ENCODE peak calls at places on chromosomes 12 and 14, in five cellular contexts. One of them, this sample, is unnamed.

GRCh38 chr12:64625243-64626077 is 15.2 kb downstream of the RASSF3 start:
- DNase-seq in neuronal stem cell: no peak
- DNase-seq in ovary: no peak
- DNase-seq in NB4: peak; percentile 94
- DNase-seq in WERI-Rb-1: no peak
- DNase-seq in this sample: peak; percentile 96

GRCh38 chr12:123031171-123031845 is 50.8 kb downstream of the ARL6IP4 start:
- DNase-seq in neuronal stem cell: no peak
- DNase-seq in ovary: no peak
- DNase-seq in NB4: no peak
- DNase-seq in WERI-Rb-1: no peak
- DNase-seq in this sample: no peak

GRCh38 chr12:67355428-67356385 is 86.5 kb downstream of the CAND1 start:
- DNase-seq in neuronal stem cell: peak; percentile 51
- DNase-seq in ovary: no peak
- DNase-seq in NB4: peak; percentile 62
- DNase-seq in WERI-Rb-1: peak; percentile 16
- DNase-seq in this sample: peak; percentile 62

GRCh38 chr14:84814391-84814790 is 715.6 kb upstream of the FLRT2 start:
- DNase-seq in neuronal stem cell: no peak
- DNase-seq in ovary: no peak
- DNase-seq in NB4: no peak
- DNase-seq in WERI-Rb-1: no peak
- DNase-seq in this sample: no peak

GRCh38 chr14:99201351-99202073 is 70.5 kb downstream of the BCL11B start:
- DNase-seq in neuronal stem cell: no peak
- DNase-seq in ovary: no peak
- DNase-seq in NB4: no peak
- DNase-seq in WERI-Rb-1: no peak
- DNase-seq in this sample: no peak

GRCh38 chr14:85762523-85762922 is 232.6 kb downstream of the FLRT2 start:
- DNase-seq in neuronal stem cell: peak; percentile 57
- DNase-seq in ovary: no peak
- DNase-seq in NB4: no peak
- DNase-seq in WERI-Rb-1: no peak
- DNase-seq in this sample: no peak

GRCh38 chr14:98704441-98704840 is 567.6 kb downstream of the BCL11B start:
- DNase-seq in neuronal stem cell: no peak
- DNase-seq in ovary: no peak
- DNase-seq in NB4: peak; percentile 51
- DNase-seq in WERI-Rb-1: no peak
- DNase-seq in this sample: no peak

GRCh38 chr12:24444634-24445033 is 495.2 kb upstream of the SOX5 start:
- DNase-seq in neuronal stem cell: no peak
- DNase-seq in ovary: no peak
- DNase-seq in NB4: no peak
- DNase-seq in WERI-Rb-1: no peak
- DNase-seq in this sample: no peak

GRCh38 chr12:80553316-80553715 is 109.3 kb downstream of the PTPRQ start:
- DNase-seq in neuronal stem cell: no peak
- DNase-seq in ovary: no peak
- DNase-seq in NB4: no peak
- DNase-seq in WERI-Rb-1: no peak
- DNase-seq in this sample: peak; percentile 74

GRCh38 chr14:71966528-71966927 is 34.3 kb downstream of the RGS6 start:
- DNase-seq in neuronal stem cell: no peak
- DNase-seq in ovary: no peak
- DNase-seq in NB4: no peak
- DNase-seq in WERI-Rb-1: no peak
- DNase-seq in this sample: no peak

GRCh38 chr14:81193924-81194633 is 26.7 kb downstream of the GTF2A1 start:
- DNase-seq in neuronal stem cell: no peak
- DNase-seq in ovary: no peak
- DNase-seq in NB4: no peak
- DNase-seq in WERI-Rb-1: no peak
- DNase-seq in this sample: no peak

DNA sequence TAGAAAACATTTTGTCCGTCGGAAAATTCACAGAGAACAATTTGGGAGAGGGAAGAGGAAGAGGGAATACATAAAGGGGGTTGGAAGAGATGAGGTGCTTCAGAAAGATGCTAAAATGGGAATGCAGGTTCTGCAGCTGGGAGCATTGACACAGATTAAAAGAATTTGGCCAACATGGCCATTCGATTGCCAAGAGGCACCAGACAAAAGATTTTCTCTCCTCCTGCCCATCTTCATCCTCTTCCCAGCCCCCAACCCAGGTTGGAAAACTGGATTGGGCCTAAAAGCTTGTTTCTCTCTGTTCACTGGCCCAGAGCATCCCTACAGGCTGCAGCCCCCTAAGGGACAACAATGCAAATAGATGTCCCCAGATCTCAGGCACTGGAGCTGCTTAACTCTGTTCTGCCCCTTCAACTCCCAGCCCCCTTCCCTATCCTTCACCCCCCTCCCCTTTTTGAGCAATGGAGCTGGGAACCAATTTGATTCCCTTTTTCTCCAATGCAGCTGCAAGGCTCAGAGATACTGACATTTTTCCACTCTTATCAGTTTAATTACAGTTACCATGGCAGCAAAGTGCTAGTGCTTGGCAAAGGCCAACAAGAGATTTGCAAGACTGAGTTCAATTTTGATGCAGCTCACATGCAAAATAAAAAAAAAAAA is 1.9 kb downstream of the LMO3 start:
- DNase-seq in neuronal stem cell: peak; percentile 72
- DNase-seq in ovary: no peak
- DNase-seq in NB4: no peak
- DNase-seq in WERI-Rb-1: no peak
- DNase-seq in this sample: no peak
- H3K4me3 ChIP-seq in neuronal stem cell: peak overlapping the region; percentile 84
- H3K4me3 ChIP-seq in ovary: peak overlapping the region; percentile 40
- H3K4me3 ChIP-seq in NB4: no peak overlapping the region
- H3K4me3 ChIP-seq in WERI-Rb-1: peak overlapping the region; percentile 80
- H3K4me3 ChIP-seq in this sample: no peak overlapping the region

GRCh38 chr14:60655898-60656754 is 6.8 kb upstream of the SIX1 start:
- DNase-seq in neuronal stem cell: peak; percentile 32
- DNase-seq in ovary: no peak
- DNase-seq in NB4: peak; percentile 43
- DNase-seq in WERI-Rb-1: no peak
- DNase-seq in this sample: no peak
- H3K4me3 ChIP-seq in neuronal stem cell: peak overlapping the region; percentile 82
- H3K4me3 ChIP-seq in ovary: no peak overlapping the region
- H3K4me3 ChIP-seq in NB4: peak overlapping the region; percentile 1
- H3K4me3 ChIP-seq in WERI-Rb-1: no peak overlapping the region
- H3K4me3 ChIP-seq in this sample: no peak overlapping the region

DNA sequence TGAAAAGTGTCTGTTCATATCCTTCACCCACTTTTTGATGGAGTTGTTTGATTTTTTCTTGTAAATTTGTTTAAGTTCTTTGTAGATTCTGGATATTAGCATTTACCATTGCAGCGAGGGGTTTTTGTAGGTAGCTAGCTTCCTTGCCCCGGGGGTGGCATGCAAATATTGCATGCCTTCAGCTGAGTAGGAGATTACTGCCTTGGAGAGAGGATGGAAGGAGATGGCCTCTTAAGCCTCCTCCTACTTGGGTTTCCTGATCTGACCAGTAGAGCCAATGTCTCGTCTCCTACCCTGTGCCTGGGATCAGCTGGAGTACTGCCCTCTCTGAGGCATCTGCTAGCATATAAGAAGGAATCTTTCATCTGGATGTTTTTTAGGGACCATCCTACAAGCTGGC is 134.4 kb upstream of the CCND2 start:
- DNase-seq in neuronal stem cell: no peak
- DNase-seq in ovary: no peak
- DNase-seq in NB4: no peak
- DNase-seq in WERI-Rb-1: no peak
- DNase-seq in this sample: no peak
- H3K4me3 ChIP-seq in neuronal stem cell: no peak overlapping the region
- H3K4me3 ChIP-seq in ovary: no peak overlapping the region
- H3K4me3 ChIP-seq in NB4: no peak overlapping the region
- H3K4me3 ChIP-seq in WERI-Rb-1: no peak overlapping the region
- H3K4me3 ChIP-seq in this sample: no peak overlapping the region

DNA sequence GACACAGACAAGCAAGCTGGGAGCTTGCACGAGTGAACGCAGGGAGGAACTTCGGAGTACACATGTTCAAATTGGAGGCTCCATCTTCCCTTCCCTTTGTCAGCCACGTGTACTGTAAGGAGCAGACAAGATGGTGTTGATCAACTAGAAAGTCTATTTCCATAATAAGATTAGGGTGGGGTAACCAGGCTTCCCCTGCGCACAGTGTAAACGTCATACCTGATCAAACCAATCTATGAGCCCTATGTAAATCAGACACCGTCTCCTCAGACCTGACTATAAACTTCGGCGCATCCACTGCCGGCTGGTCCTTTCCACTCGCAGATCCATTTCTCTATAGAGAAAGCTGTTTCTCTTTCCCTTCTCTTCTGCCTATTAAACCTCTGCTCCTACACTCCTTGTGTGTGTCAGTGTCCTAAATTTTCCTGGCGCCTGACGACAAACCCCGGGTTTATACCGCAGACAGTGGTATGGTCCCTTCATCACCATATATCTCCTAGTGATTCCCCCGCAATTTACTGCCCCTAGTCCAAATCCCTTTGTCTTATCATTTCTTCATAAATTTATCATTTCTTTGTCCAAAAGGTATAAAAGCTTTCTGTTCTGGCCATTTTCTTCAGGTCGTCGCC is 7.5 kb upstream of the ETFBKMT start:
- DNase-seq in neuronal stem cell: no peak
- DNase-seq in ovary: no peak
- DNase-seq in NB4: no peak
- DNase-seq in WERI-Rb-1: peak; percentile 80
- DNase-seq in this sample: no peak
- H3K4me3 ChIP-seq in neuronal stem cell: no peak overlapping the region
- H3K4me3 ChIP-seq in ovary: peak overlapping the region; percentile 7
- H3K4me3 ChIP-seq in NB4: no peak overlapping the region
- H3K4me3 ChIP-seq in WERI-Rb-1: peak overlapping the region; percentile 52
- H3K4me3 ChIP-seq in this sample: no peak overlapping the region

GRCh38 chr12:56126732-56127239 is 1.3 kb upstream of the ESYT1 start:
- DNase-seq in neuronal stem cell: no peak
- DNase-seq in ovary: no peak
- DNase-seq in NB4: peak; percentile 83
- DNase-seq in WERI-Rb-1: no peak
- DNase-seq in this sample: peak; percentile 26
- H3K4me3 ChIP-seq in neuronal stem cell: no peak overlapping the region
- H3K4me3 ChIP-seq in ovary: no peak overlapping the region
- H3K4me3 ChIP-seq in NB4: peak overlapping the region; percentile 59
- H3K4me3 ChIP-seq in WERI-Rb-1: no peak overlapping the region
- H3K4me3 ChIP-seq in this sample: no peak overlapping the region

GRCh38 chr14:103858063-103858820 is 10.9 kb upstream of the PPP1R13B start:
- DNase-seq in neuronal stem cell: no peak
- DNase-seq in ovary: no peak
- DNase-seq in NB4: no peak
- DNase-seq in WERI-Rb-1: no peak
- DNase-seq in this sample: no peak

GRCh38 chr14:103859416-103860202 is 12.2 kb upstream of the PPP1R13B start:
- DNase-seq in neuronal stem cell: no peak
- DNase-seq in ovary: no peak
- DNase-seq in NB4: no peak
- DNase-seq in WERI-Rb-1: no peak
- DNase-seq in this sample: peak; percentile 24

GRCh38 chr14:103861413-103862392 is 14.3 kb upstream of the PPP1R13B start:
- DNase-seq in neuronal stem cell: no peak
- DNase-seq in ovary: no peak
- DNase-seq in NB4: no peak
- DNase-seq in WERI-Rb-1: no peak
- DNase-seq in this sample: no peak

GRCh38 chr14:103863245-103863644 is 15.9 kb upstream of the PPP1R13B start:
- DNase-seq in neuronal stem cell: no peak
- DNase-seq in ovary: no peak
- DNase-seq in NB4: no peak
- DNase-seq in WERI-Rb-1: no peak
- DNase-seq in this sample: no peak

GRCh38 chr14:103862393-103862782 is 15.0 kb upstream of the PPP1R13B start:
- DNase-seq in neuronal stem cell: no peak
- DNase-seq in ovary: no peak
- DNase-seq in NB4: no peak
- DNase-seq in WERI-Rb-1: no peak
- DNase-seq in this sample: no peak
- H3K4me3 ChIP-seq in neuronal stem cell: no peak overlapping the region
- H3K4me3 ChIP-seq in ovary: no peak overlapping the region
- H3K4me3 ChIP-seq in NB4: no peak overlapping the region
- H3K4me3 ChIP-seq in WERI-Rb-1: no peak overlapping the region
- H3K4me3 ChIP-seq in this sample: no peak overlapping the region

DNA sequence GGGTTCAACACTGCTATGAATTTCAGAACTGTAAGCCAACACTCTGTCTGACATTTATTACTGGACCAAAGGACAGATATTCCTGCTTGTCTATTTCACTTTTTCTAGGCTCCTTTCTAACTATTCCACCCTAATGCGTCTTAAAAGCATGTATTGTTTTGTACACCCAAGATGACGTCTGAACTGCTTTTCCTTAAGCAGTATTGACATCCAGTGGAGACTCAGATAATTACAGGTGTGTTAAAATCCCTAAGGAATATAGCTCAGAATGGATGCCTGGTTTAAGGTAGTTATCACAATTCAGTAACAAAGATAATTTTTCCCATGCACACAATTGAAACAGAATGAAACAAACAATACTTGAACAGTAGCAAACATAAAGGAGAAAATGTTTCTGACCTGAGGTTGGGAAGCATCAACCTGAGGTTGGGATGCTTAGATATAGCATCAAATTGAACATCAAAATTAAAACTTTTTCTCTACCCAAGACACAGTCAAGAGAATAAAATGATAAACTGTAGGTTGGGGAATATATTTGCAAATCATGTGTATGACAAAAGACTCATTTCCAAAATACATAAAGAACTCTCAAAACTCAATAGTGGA is 93.7 kb upstream of the PTPRR start:
- DNase-seq in neuronal stem cell: peak; percentile 23
- DNase-seq in ovary: no peak
- DNase-seq in NB4: peak; percentile 8
- DNase-seq in WERI-Rb-1: no peak
- DNase-seq in this sample: peak; percentile 13
- H3K4me3 ChIP-seq in neuronal stem cell: no peak overlapping the region
- H3K4me3 ChIP-seq in ovary: no peak overlapping the region
- H3K4me3 ChIP-seq in NB4: no peak overlapping the region
- H3K4me3 ChIP-seq in WERI-Rb-1: no peak overlapping the region
- H3K4me3 ChIP-seq in this sample: no peak overlapping the region

GRCh38 chr12:50579757-50580267 is 75.0 kb downstream of the DIP2B start:
- DNase-seq in neuronal stem cell: no peak
- DNase-seq in ovary: no peak
- DNase-seq in NB4: no peak
- DNase-seq in WERI-Rb-1: no peak
- DNase-seq in this sample: no peak
- H3K4me3 ChIP-seq in neuronal stem cell: no peak overlapping the region
- H3K4me3 ChIP-seq in ovary: no peak overlapping the region
- H3K4me3 ChIP-seq in NB4: no peak overlapping the region
- H3K4me3 ChIP-seq in WERI-Rb-1: no peak overlapping the region
- H3K4me3 ChIP-seq in this sample: no peak overlapping the region

DNA sequence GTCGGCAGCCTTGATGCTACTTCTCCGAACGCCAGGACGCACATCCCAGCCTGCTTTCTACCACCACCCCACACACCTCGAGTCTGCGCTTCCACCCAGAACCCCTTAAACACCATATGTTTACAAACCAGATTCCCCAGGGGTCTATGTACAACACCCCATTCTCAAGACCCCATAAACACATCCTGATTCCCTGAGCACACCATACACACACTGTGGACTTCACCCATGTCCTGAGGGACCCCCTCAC is 738 bp downstream of the TTC7B start:
- DNase-seq in neuronal stem cell: no peak
- DNase-seq in ovary: no peak
- DNase-seq in NB4: no peak
- DNase-seq in WERI-Rb-1: no peak
- DNase-seq in this sample: no peak
- H3K4me3 ChIP-seq in neuronal stem cell: peak overlapping the region; percentile 96
- H3K4me3 ChIP-seq in ovary: peak overlapping the region; percentile 81
- H3K4me3 ChIP-seq in NB4: peak overlapping the region; percentile 59
- H3K4me3 ChIP-seq in WERI-Rb-1: peak overlapping the region; percentile 78
- H3K4me3 ChIP-seq in this sample: peak overlapping the region; percentile 94

GRCh38 chr12:116122639-116123038 is 154.9 kb downstream of the MED13L start:
- DNase-seq in neuronal stem cell: no peak
- DNase-seq in ovary: no peak
- DNase-seq in NB4: no peak
- DNase-seq in WERI-Rb-1: no peak
- DNase-seq in this sample: no peak
- H3K4me3 ChIP-seq in neuronal stem cell: no peak overlapping the region
- H3K4me3 ChIP-seq in ovary: no peak overlapping the region
- H3K4me3 ChIP-seq in NB4: no peak overlapping the region
- H3K4me3 ChIP-seq in WERI-Rb-1: no peak overlapping the region
- H3K4me3 ChIP-seq in this sample: no peak overlapping the region